ENCODE peak calls at places on chromosomes 5 and 9, in six cellular contexts. R, B, E, W, V and G are unnamed samples.

GRCh38 chr9:81112638-81113037 is 576.7 kb downstream of the TLE1 start:
- DNase-seq in R (no peak), B (no peak), E (no peak), W (no peak), V (no peak), G (no peak)

GRCh38 chr5:143652104-143652700 is 159.8 kb upstream of the HMHB1 start:
- DNase-seq in R (no peak), B (no peak), E (no peak), W (no peak), V (no peak), G (no peak)

GRCh38 chr5:54024466-54024865 is 285.9 kb downstream of the ARL15 start:
- DNase-seq in R (no peak), B (no peak), E (no peak), W (no peak), V (no peak), G (no peak)

GRCh38 chr9:129624947-129625346 is 1.0 kb upstream of the NTMT1 start:
- DNase-seq in R (no peak), B (no peak), E (no peak), W (no peak), V (no peak), G (no peak)

GRCh38 chr5:465591-466403 is 22.8 kb downstream of the EXOC3 start:
- DNase-seq in R (no peak), B (no peak), E (peak), W (no peak), V (no peak), G (no peak)

GRCh38 chr5:10572451-10572850 is 8.6 kb downstream of the ANKRD33B start:
- DNase-seq in R (peak), B (no peak), E (no peak), W (no peak), V (no peak), G (no peak)

GRCh38 chr9:133707065-133707760 is 30.9 kb downstream of the SARDH start:
- DNase-seq in R (no peak), B (no peak), E (no peak), W (no peak), V (no peak), G (peak)

GRCh38 chr5:173412566-173412965 is 84.4 kb upstream of the STC2 start:
- DNase-seq in R (no peak), B (no peak), E (no peak), W (no peak), V (no peak), G (no peak)

GRCh38 chr5:151107738-151108520 is 27.1 kb upstream of the TNIP1 start:
- DNase-seq in R (peak), B (no peak), E (peak), W (no peak), V (no peak), G (no peak)

GRCh38 chr5:134103397-134103796 is 11.1 kb upstream of the TCF7 start:
- DNase-seq in R (no peak), B (no peak), E (no peak), W (no peak), V (no peak), G (no peak)

GRCh38 chr9:136432591-136432990 is 7.1 kb downstream of the INPP5E start:
- DNase-seq in R (no peak), B (no peak), E (no peak), W (no peak), V (no peak), G (no peak)

GRCh38 chr5:7364226-7364875 is 31.6 kb upstream of the ADCY2 start:
- DNase-seq in R (no peak), B (no peak), E (no peak), W (no peak), V (no peak), G (no peak)

GRCh38 chr5:77832166-77832770 is 56.1 kb upstream of the TBCA start:
- DNase-seq in R (no peak), B (no peak), E (no peak), W (no peak), V (no peak), G (no peak)

GRCh38 chr9:10130061-10130675 is 482.6 kb downstream of the PTPRD start:
- DNase-seq in R (no peak), B (no peak), E (no peak), W (no peak), V (no peak), G (no peak)

GRCh38 chr5:128469924-128470323 is 68.1 kb downstream of the FBN2 start:
- DNase-seq in R (no peak), B (no peak), E (no peak), W (no peak), V (no peak), G (no peak)

GRCh38 chr9:122040573-122041242 is 52.4 kb downstream of the TTLL11 start:
- DNase-seq in R (no peak), B (no peak), E (no peak), W (no peak), V (no peak), G (no peak)

GRCh38 chr9:114084282-114085073 is 6.4 kb upstream of the AMBP start:
- DNase-seq in R (no peak), B (no peak), E (no peak), W (no peak), V (no peak), G (no peak)

GRCh38 chr9:33159760-33160127 is 7.4 kb downstream of the B4GALT1 start:
- DNase-seq in R (peak), B (no peak), E (peak), W (no peak), V (peak), G (no peak)
- H3K4me3 ChIP-seq in R (no peak), B (peak), E (no peak), W (no peak), V (no peak), G (no peak)

DNA sequence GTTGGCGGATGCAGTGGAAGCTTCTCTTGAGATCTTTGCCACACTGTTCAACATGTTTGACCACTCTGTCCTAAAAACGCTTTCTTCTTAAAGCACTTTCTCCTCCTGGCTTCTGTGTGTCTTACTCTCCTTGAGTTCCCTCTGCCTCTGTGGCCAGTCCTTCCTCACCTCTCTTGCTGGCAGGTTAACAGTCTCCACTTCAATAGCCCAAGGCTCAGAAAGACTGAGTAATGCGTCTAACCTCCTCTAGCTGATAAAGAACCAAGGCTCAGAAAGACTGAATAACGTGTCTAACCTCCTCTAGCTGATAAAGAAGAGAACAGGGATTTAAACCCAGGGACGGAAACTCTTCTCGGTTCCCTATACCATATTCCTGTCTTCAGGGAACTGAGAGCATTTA is 205.2 kb downstream of the AOPEP start:
- DNase-seq in R (no peak), B (no peak), E (no peak), W (no peak), V (no peak), G (no peak)
- TF ChIP-seq POLR2A in R (no peak), B (no peak), E (no peak), W (no peak), V (no peak), G (no peak)

GRCh38 chr5:125249400-125249799 is 503.0 kb upstream of the ZNF608 start:
- DNase-seq in R (no peak), B (no peak), E (no peak), W (no peak), V (no peak), G (no peak)

GRCh38 chr5:125244531-125244930 is 498.1 kb upstream of the ZNF608 start:
- DNase-seq in R (no peak), B (no peak), E (no peak), W (no peak), V (no peak), G (no peak)

DNA sequence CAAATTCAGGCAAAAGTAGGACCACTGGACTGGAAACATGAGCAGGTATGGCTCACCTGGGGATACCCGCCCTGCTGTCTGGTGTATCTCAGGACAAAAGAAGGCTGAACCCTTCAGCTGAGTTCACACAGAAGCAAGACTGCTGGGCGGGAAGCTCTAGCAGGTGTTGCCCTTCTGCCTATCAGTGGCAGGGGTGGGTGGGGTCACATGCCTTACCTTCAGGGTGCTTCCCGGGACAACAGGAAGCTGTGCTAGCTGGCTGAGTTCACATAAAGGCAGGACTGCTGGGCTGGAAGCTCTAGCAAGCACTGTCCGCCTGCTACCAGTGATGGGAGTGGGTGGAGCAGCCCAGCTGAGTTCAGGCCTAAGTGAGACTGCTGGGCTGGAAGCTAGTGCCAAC is 498.8 kb upstream of the ZNF608 start:
- DNase-seq in R (no peak), B (no peak), E (no peak), W (no peak), V (no peak), G (no peak)
- TF ChIP-seq EP300 in R (no peak), B (no peak), E (no peak), W (no peak), V (no peak), G (no peak)

GRCh38 chr5:1537166-1538154 is 13.7 kb upstream of the LPCAT1 start:
- DNase-seq in R (no peak), B (no peak), E (no peak), W (peak), V (no peak), G (no peak)

GRCh38 chr5:1535646-1536045 is 11.9 kb upstream of the LPCAT1 start:
- DNase-seq in R (no peak), B (no peak), E (no peak), W (no peak), V (no peak), G (no peak)

GRCh38 chr5:1538741-1539392 is 15.1 kb upstream of the LPCAT1 start:
- DNase-seq in R (no peak), B (no peak), E (no peak), W (no peak), V (no peak), G (no peak)

GRCh38 chr5:1538276-1538675 is 14.5 kb upstream of the LPCAT1 start:
- DNase-seq in R (no peak), B (no peak), E (no peak), W (no peak), V (no peak), G (peak)

DNA sequence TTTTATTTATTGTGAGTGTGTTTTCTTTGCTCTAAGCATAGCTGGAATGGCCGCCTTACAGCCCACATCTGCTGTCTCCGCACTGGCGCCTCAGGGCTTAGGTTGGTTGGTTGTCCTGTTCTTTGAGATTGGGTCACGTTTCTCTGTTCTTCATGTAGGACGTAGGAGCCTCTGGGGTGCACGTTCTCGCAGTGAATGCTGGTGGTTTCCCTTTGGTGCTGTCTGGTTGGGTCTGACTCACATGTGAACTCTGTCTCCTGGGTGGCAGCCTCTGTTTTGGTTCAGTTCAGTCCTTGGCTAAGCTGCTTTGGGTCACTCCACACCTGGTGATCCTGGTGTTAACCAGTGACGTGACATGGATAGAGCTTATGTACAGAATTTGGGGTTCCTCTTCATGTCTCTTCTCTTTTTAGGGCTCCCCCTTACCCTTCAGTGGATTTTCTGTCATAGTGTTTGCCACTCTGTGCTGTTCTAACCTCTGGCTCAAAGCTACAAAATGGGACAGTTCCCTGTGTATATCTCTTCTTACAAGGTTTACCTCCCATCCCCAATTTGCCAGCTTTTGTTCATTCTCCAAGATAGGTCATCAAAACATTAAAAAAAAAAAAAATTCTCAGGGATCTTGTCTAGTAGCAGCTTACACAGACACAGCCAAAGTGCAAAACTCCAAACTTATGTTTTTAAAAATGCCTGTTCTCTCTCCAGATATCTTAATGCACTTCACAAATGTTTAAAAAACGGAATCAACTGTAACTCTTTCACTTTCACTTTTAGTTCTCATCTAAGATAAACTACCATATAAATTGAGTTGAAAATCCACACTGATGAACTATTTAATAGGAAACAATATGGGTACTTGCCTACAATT is 12.8 kb upstream of the LPCAT1 start:
- DNase-seq in R (peak), B (no peak), E (peak), W (peak), V (no peak), G (no peak)
- H3K4me3 ChIP-seq in R (peak), B (peak), E (peak), W (no peak), V (no peak), G (no peak)

GRCh38 chr9:89052470-89053097 is 61.3 kb downstream of the S1PR3 start:
- DNase-seq in R (no peak), B (no peak), E (no peak), W (no peak), V (no peak), G (no peak)
- TF ChIP-seq POLR2A in R (no peak), B (no peak), E (no peak), W (no peak), V (no peak), G (no peak)